ENCODE peak calls at places on chromosome 22, in four cellular contexts. B is ovary, G is aorta, Y is Karpas-422. Z is an unnamed sample.

GRCh38 chr22:35103756-35104155 is 37.8 kb downstream of the ISX start:
- DNase-seq in G (no peak), Y (no peak), B (no peak), Z (no peak)

GRCh38 chr22:36220457-36220921 is 18.8 kb downstream of the APOL2 start:
- DNase-seq in B (peak; percentile 48), Y (peak; percentile 49), G (no peak), Z (no peak)

GRCh38 chr22:44454113-44454769 is 43.8 kb downstream of the RTL6 start:
- DNase-seq in B (no peak), G (no peak), Y (no peak), Z (no peak)

GRCh38 chr22:41152902-41153301 is 52.2 kb upstream of the L3MBTL2 start:
- DNase-seq in Y (no peak), B (no peak), G (no peak), Z (no peak)

GRCh38 chr22:22196018-22196533 is 48.5 kb upstream of the VPREB1 start:
- DNase-seq in Y (peak; percentile 63), G (no peak), B (no peak), Z (no peak)

GRCh38 chr22:49426618-49427266 is 400.9 kb downstream of the BRD1 start:
- DNase-seq in Y (peak; percentile 49), G (no peak), B (no peak), Z (no peak)

GRCh38 chr22:17192186-17192585 is 27.0 kb downstream of the ADA2 start:
- DNase-seq in Y (peak; percentile 31), G (no peak), B (no peak), Z (no peak)

GRCh38 chr22:47174096-47174495 is 411.6 kb downstream of the TBC1D22A start:
- DNase-seq in Y (no peak), G (peak; percentile 27), B (peak; percentile 16), Z (peak; percentile 21)

GRCh38 chr22:22070371-22070824 is 87.8 kb upstream of the TOP3B start:
- DNase-seq in G (no peak), B (no peak), Y (no peak), Z (no peak)

GRCh38 chr22:23856721-23857605 is 712 bp upstream of the SLC2A11 start:
- DNase-seq in B (peak; percentile 54), G (peak; percentile 66), Y (peak; percentile 77), Z (no peak)

GRCh38 chr22:19423906-19424500 is 7.5 kb downstream of the HIRA start:
- DNase-seq in Y (no peak), G (no peak), B (no peak), Z (no peak)

GRCh38 chr22:42841444-42841843 is 15.6 kb downstream of the ARFGAP3 start:
- DNase-seq in G (no peak), B (no peak), Y (no peak), Z (no peak)

GRCh38 chr22:43260818-43261217 is 73.9 kb upstream of the TTLL12 start:
- DNase-seq in B (peak; percentile 78), G (no peak), Y (no peak), Z (no peak)

GRCh38 chr22:27240298-27240885 is 561.2 kb downstream of the MN1 start:
- DNase-seq in Y (no peak), B (no peak), G (no peak), Z (no peak)

GRCh38 chr22:19446603-19447387 is 716 bp downstream of the C22orf39 start:
- DNase-seq in Y (no peak), B (no peak), G (no peak), Z (no peak)

GRCh38 chr22:43110927-43111623 is 525 bp downstream of the BIK start:
- DNase-seq in B (no peak), G (no peak), Y (no peak), Z (peak; percentile 86)

GRCh38 chr22:28141614-28142013 is 222.6 kb upstream of the PITPNB start:
- DNase-seq in G (no peak), B (no peak), Y (no peak), Z (no peak)

GRCh38 chr22:20084547-20085413 is 4.7 kb downstream of the DGCR8 start:
- DNase-seq in Y (peak; percentile 61), G (peak; percentile 43), B (no peak), Z (peak; percentile 62)

GRCh38 chr22:27811778-27812177 is 10.2 kb upstream of the MN1 start:
- DNase-seq in Y (no peak), G (no peak), B (no peak), Z (no peak)

GRCh38 chr22:21760640-21761039 is 25.0 kb upstream of the YPEL1 start:
- DNase-seq in G (no peak), B (no peak), Y (no peak), Z (no peak)

GRCh38 chr22:35523167-35523928 is 17.3 kb upstream of the RASD2 start:
- DNase-seq in B (no peak), Y (no peak), G (no peak), Z (no peak)

DNA sequence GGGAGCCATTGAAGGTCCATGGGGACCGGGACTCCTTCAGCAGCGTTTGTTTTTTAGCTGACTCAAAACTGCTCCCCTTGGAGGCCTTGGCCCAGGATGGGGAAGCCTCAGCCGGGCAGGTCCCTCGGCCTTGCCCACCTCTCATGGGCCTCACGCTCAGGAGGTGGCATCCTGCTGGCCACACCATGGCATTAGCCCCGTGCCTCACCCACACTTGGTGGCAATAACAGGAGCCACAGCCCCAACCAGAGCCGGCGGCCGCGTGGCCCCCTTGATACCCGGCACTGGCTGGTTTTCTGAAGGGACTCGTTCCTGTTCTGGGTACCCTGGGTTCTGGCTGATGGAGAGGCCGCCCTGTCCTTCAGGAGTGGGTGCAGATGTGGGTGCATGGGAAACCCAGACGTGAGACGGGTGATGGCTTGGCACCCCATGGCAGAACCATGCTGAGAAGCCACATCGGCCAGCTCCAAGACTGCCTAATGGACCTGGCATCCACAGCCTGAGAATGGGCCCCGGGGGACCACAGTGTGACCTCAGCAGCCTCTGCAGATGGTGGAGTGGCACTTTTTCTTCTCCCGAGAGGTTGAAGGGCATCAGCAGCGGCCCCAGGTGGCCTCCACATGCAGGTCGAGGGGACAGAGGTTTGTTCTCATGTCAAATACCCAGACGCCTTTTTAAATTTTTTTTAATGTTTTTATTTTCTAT is 49.8 kb upstream of the PPARA start:
- DNase-seq in Y (no peak), G (no peak), B (no peak), Z (no peak)
- H3K4me1 ChIP-seq in Y (no peaks in the 10 kb centered on the region), G (no peaks in the 10 kb centered on the region), B (peaks cover 53% of the 10 kb centered on the region), Z (peaks cover 61% of the 10 kb centered on the region)

GRCh38 chr22:45804319-45804985 is 132.8 kb downstream of the ATXN10 start:
- DNase-seq in B (no peak), G (no peak), Y (no peak), Z (no peak)

GRCh38 chr22:45802074-45802473 is 130.4 kb downstream of the ATXN10 start:
- DNase-seq in Y (no peak), G (no peak), B (no peak), Z (no peak)

GRCh38 chr22:45807156-45807915 is 135.7 kb downstream of the ATXN10 start:
- DNase-seq in B (no peak), G (no peak), Y (no peak), Z (no peak)

GRCh38 chr22:45804986-45805325 is 133.3 kb downstream of the ATXN10 start:
- DNase-seq in B (no peak), G (no peak), Y (no peak), Z (no peak)

DNA sequence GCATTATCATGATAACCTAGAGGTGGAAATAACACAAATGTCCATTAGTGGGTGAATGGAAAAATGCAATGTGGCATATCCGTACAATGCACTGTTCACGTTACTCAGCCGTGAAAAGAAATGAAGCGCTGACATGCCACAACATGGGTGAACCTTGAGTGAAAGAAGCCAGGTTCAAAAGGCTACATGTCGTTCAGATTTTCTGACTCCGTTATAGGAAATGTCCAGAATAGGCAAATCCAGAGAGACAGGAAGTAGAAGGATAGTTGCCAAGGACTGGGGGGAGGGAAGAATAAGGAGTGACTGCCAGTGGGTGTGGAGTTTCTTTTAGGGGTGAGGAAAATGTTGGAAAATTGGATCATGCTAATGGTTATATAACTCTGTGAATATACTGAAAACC is 133.8 kb downstream of the ATXN10 start:
- DNase-seq in Y (no peak), G (no peak), B (no peak), Z (no peak)
- H3K27ac ChIP-seq in Y (no peak overlapping the region), G (no peak overlapping the region), B (no peak overlapping the region), Z (no peak overlapping the region)

GRCh38 chr22:37229805-37230672 is 14.0 kb downstream of the RAC2 start:
- DNase-seq in B (no peak), Y (peak; percentile 92), G (peak; percentile 80), Z (peak; percentile 91)

GRCh38 chr22:37228106-37229011 is 15.7 kb downstream of the RAC2 start:
- DNase-seq in Y (no peak), G (peak; percentile 83), B (no peak), Z (peak; percentile 86)

GRCh38 chr22:37231406-37232139 is 12.5 kb downstream of the RAC2 start:
- DNase-seq in B (no peak), G (peak; percentile 40), Y (no peak), Z (peak; percentile 67)

GRCh38 chr22:37230673-37231405 is 13.2 kb downstream of the RAC2 start:
- DNase-seq in G (peak; percentile 42), B (no peak), Y (peak; percentile 57), Z (peak; percentile 30)

GRCh38 chr22:37229012-37229804 is 14.9 kb downstream of the RAC2 start:
- DNase-seq in G (peak; percentile 48), Y (no peak), B (no peak), Z (no peak)
- H3K4me3 ChIP-seq in G (no peak overlapping the region), Y (peak overlapping the region; percentile 39), B (no peak overlapping the region), Z (no peak overlapping the region)

GRCh38 chr22:24996420-24996952 is 44.0 kb downstream of the KIAA1671 start:
- DNase-seq in G (no peak), B (no peak), Y (no peak), Z (no peak)
- H3K4me1 ChIP-seq in G (no peaks in the 10 kb centered on the region), B (no peaks in the 10 kb centered on the region), Y (no peaks in the 10 kb centered on the region), Z (peaks cover 13% of the 10 kb centered on the region)

GRCh38 chr22:32808038-32808445 is 6.5 kb downstream of the TIMP3 start:
- DNase-seq in G (no peak), B (no peak), Y (no peak), Z (no peak)

GRCh38 chr22:32811788-32812187 is 10.3 kb downstream of the TIMP3 start:
- DNase-seq in Y (no peak), G (no peak), B (no peak), Z (no peak)

GRCh38 chr22:32806296-32806695 is 4.8 kb downstream of the TIMP3 start:
- DNase-seq in Y (no peak), G (no peak), B (no peak), Z (no peak)

GRCh38 chr22:32810241-32811133 is 9.0 kb downstream of the TIMP3 start:
- DNase-seq in Y (no peak), G (no peak), B (no peak), Z (no peak)

GRCh38 chr22:32809786-32810185 is 8.3 kb downstream of the TIMP3 start:
- DNase-seq in Y (no peak), B (no peak), G (no peak), Z (no peak)
- H3K27ac ChIP-seq in Y (no peak overlapping the region), B (no peak overlapping the region), G (no peak overlapping the region), Z (peak overlapping the region; percentile 13)